ENCODE peak calls at places on chromosomes 7 and 10, in six cellular contexts. F is cardiac muscle cell, X is foreskin fibroblast, N is PC-3, E is A673, R is colonic mucosa. T is an unnamed sample.

GRCh38 chr7:79598351-79598750 is 144.9 kb upstream of the MAGI2 start:
- DNase-seq in R (no peak), X (no peak), F (no peak), N (no peak), E (no peak), T (no peak)

GRCh38 chr7:86600506-86601290 is 43.0 kb upstream of the GRM3 start:
- DNase-seq in E (no peak), N (no peak), X (no peak), R (no peak), F (no peak), T (no peak)

GRCh38 chr7:138755331-138755747 is 42.5 kb upstream of the TMEM213 start:
- DNase-seq in F (peak), E (no peak), R (no peak), X (no peak), N (peak), T (no peak)

GRCh38 chr10:103397191-103397825 is 882 bp downstream of the PDCD11 start:
- DNase-seq in X (no peak), F (peak), R (no peak), E (peak), N (no peak), T (no peak)

GRCh38 chr10:29472268-29473086 is 162.3 kb downstream of the SVIL start:
- DNase-seq in X (no peak), E (no peak), R (no peak), F (no peak), N (no peak), T (no peak)

GRCh38 chr7:82745117-82745516 is 301.5 kb upstream of the CACNA2D1 start:
- DNase-seq in R (no peak), X (peak), F (peak), E (no peak), N (no peak), T (no peak)

GRCh38 chr10:27724287-27724686 is 21.3 kb downstream of the MKX start:
- DNase-seq in E (peak), X (no peak), R (no peak), F (no peak), N (peak), T (no peak)

GRCh38 chr10:79238606-79239005 is 108.7 kb upstream of the PPIF start:
- DNase-seq in F (no peak), R (no peak), N (no peak), X (no peak), E (no peak), T (no peak)

GRCh38 chr10:100065084-100065660 is 16.5 kb downstream of the CPN1 start:
- DNase-seq in N (no peak), R (no peak), F (no peak), X (no peak), E (no peak), T (no peak)

GRCh38 chr7:105723582-105723981 is 142.3 kb upstream of the EFCAB10 start:
- DNase-seq in X (no peak), R (no peak), F (no peak), E (no peak), N (no peak), T (no peak)

GRCh38 chr7:131106681-131107342 is 220.9 kb upstream of the MKLN1 start:
- DNase-seq in E (peak), X (no peak), F (no peak), N (peak), R (peak), T (no peak)

DNA sequence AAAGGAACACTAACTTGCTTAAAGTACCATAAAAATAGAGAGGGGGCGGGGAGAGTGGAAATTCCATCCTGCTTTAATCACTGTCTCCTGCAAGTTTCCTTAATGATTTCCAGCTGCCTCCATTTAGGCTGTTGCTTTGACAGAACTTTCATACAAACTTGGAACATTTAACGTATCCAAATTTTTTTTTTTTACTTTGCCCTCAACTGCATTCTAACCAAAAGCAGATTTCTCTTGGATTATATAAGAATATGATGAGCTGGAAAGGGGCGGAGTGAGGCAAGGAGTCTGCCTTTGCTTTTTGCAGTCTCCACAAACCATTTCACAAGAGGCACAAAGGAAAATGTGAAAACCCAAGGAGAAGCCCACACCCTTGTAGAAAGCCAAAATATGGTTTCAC is 46.6 kb upstream of the COL1A2 start:
- DNase-seq in R (peak), X (peak), F (peak), E (peak), N (no peak), T (no peak)
- H3K4me3 ChIP-seq in R (no peak), X (no peak), F (no peak), E (no peak), N (no peak), T (no peak)

GRCh38 chr7:80918909-80919721 is at the start of gene SEMA3C:
- DNase-seq in X (peak), N (peak), E (peak), R (peak), F (peak), T (no peak)

GRCh38 chr7:80923211-80923612 is 4.4 kb upstream of the SEMA3C start:
- DNase-seq in X (no peak), F (no peak), E (peak), N (no peak), R (no peak), T (no peak)

GRCh38 chr7:80924090-80924489 is 5.2 kb upstream of the SEMA3C start:
- DNase-seq in F (no peak), N (peak), X (no peak), R (no peak), E (no peak), T (no peak)

GRCh38 chr7:80921130-80921529 is 2.3 kb upstream of the SEMA3C start:
- DNase-seq in E (no peak), R (peak), F (peak), N (peak), X (no peak), T (no peak)

DNA sequence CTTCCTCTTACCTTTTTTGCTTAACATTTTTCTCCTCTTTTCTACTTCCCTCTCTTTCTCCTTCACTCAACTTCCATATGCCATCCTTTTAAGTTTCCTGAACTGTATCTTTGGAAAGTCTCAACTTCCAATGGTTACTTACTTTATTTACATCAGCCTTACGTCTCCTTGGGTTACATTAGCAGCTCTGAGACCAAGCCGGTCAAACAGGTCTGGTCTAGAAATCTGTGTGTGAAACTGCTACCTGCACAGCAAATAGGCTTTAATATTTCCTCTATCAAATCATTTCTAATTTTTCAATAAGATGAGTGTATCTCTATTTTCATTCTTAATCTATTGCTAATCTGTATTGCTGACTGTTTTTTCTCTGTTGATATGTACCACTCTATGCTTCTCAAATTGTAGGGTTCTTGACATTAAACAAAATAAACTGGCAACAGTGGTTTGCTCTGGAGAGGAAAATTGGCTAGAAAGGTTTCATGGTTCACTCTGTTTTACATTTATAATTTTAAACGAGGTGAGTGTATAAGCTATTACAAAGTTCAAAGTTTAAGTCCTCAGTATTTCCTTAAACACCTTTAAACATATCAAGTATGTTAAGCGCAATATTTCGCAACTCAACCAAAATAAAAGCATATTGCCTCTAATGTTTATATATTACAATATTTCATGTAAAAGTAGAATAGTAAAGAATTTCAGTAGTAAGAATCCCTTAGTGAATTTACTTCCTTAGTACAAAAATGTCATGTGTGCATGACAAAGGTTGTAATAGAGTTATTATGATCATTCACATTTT is 3.6 kb upstream of the SEMA3C start:
- DNase-seq in R (peak), X (no peak), E (no peak), F (no peak), N (peak), T (no peak)
- H3K4me3 ChIP-seq in R (no peak), X (no peak), E (no peak), F (no peak), N (peak), T (no peak)

DNA sequence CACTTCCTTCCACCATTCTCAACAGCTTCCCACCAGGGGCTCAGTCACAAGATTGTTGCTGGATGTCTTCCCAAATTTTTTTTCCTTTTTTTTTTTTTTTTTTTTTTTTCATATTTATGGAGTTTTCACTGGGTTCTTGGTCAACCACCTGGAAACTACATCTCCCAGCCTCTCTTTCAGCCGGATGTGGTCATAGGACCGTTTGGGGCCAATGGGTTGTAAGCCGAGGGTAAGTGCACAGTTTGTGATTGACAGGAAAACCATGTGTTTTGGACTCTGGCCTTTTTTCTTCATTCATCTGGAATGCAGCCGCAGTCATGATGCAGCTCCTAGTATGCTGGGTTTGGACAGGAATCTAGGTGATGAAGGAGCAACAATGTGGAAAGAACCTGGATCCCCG is 337.1 kb upstream of the FOXK1 start:
- DNase-seq in E (no peak), N (no peak), F (no peak), R (no peak), X (no peak), T (no peak)
- H3K4me3 ChIP-seq in E (no peak), N (no peak), F (no peak), R (no peak), X (no peak), T (no peak)

GRCh38 chr7:134782121-134782623 is 2.7 kb downstream of the CALD1 start:
- DNase-seq in F (peak), X (no peak), N (no peak), E (no peak), R (no peak), T (no peak)

GRCh38 chr7:134785842-134786241 is 6.4 kb downstream of the CALD1 start:
- DNase-seq in X (no peak), F (no peak), E (no peak), N (no peak), R (no peak), T (no peak)

GRCh38 chr7:134787064-134787463 is 7.6 kb downstream of the CALD1 start:
- DNase-seq in X (no peak), F (peak), R (no peak), N (no peak), E (no peak), T (no peak)

GRCh38 chr7:134783294-134784069 is 4.0 kb downstream of the CALD1 start:
- DNase-seq in R (no peak), X (no peak), N (no peak), F (no peak), E (no peak), T (no peak)

DNA sequence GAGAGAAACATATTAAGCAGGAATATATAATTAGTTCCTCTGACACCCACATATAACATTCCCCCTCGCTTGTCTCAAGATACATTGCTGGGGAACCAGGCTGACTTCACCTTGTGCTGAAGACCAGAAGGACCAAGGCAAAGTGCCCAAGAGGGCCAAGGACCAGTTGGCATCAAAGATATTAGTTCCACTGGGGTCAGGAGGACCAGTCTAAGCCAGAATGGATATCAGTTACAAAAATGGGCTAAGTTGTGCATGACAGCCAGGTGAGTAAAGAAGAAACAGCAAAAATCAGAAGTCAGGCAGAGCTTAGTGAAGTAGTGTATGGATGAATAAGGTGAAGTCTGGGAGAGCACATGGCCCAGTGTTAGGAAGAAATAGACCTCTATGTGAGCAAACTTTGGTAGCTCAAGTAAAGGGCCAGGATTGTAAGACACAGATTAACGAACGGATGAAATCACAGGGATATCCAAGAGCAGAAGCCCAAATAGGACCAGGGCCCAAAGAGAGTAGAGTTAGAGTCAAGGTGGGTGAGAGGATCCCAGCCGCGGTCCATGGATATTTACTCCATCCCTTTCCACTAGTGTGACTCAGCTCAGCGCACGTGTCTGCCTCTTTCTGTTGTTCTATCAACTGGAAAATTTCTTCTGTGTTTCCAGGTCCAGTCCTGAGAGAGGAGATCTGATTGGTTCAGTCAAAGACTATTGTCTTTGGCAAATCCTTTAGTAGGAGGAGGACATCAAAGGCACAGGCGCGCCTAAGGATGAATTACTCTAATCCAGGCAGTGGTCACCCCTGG is 5.0 kb downstream of the CALD1 start:
- DNase-seq in E (no peak), F (no peak), N (no peak), R (no peak), X (no peak), T (no peak)
- H3K4me3 ChIP-seq in E (no peak), F (no peak), N (no peak), R (no peak), X (no peak), T (no peak)